ENCODE peak calls at places on chromosomes 3 and 15, in five cellular contexts. P, B, U, A and N are unnamed samples.

GRCh38 chr3:113140876-113141275 is 70.5 kb upstream of the BOC start:
- DNase-seq in P (peak), B (peak), U (no peak), A (peak), N (no peak)

GRCh38 chr3:42655331-42655888 is 1.9 kb downstream of the ZBTB47 start:
- DNase-seq in P (peak), B (no peak), U (no peak), A (no peak), N (no peak)

GRCh38 chr15:38438031-38438986 is 15.6 kb upstream of the FAM98B start:
- DNase-seq in P (no peak), B (no peak), U (no peak), A (peak), N (no peak)

GRCh38 chr3:15601046-15601398 is 347 bp downstream of the HACL1 start:
- DNase-seq in P (no peak), B (no peak), U (no peak), A (no peak), N (no peak)

GRCh38 chr3:30347679-30348216 is 258.7 kb upstream of the TGFBR2 start:
- DNase-seq in P (no peak), B (no peak), U (no peak), A (peak), N (peak)

GRCh38 chr3:152417181-152417580 is 148.5 kb downstream of the MBNL1 start:
- DNase-seq in P (no peak), B (no peak), U (no peak), A (no peak), N (no peak)

GRCh38 chr3:16741103-16741758 is 136.0 kb upstream of the DAZL start:
- DNase-seq in P (no peak), B (no peak), U (peak), A (peak), N (peak)

GRCh38 chr3:191415566-191415965 is 45.4 kb upstream of the PYDC2 start:
- DNase-seq in P (no peak), B (no peak), U (no peak), A (no peak), N (no peak)

GRCh38 chr3:108118038-108118727 is 27.4 kb upstream of the CD47 start:
- DNase-seq in P (no peak), B (no peak), U (no peak), A (no peak), N (no peak)

GRCh38 chr15:88881781-88882180 is 13.6 kb downstream of the HAPLN3 start:
- DNase-seq in P (no peak), B (no peak), U (no peak), A (no peak), N (no peak)

GRCh38 chr3:131730581-131730980 is 227.8 kb upstream of the MRPL3 start:
- DNase-seq in P (no peak), B (no peak), U (no peak), A (peak), N (peak)

GRCh38 chr3:12479919-12480425 is 4.3 kb upstream of the TSEN2 start:
- DNase-seq in P (peak), B (no peak), U (peak), A (peak), N (no peak)

GRCh38 chr3:122784436-122784835 is 9.2 kb downstream of the HSPBAP1 start:
- DNase-seq in P (no peak), B (no peak), U (no peak), A (peak), N (no peak)

GRCh38 chr3:178059124-178059523 is 477.1 kb upstream of the KCNMB2 start:
- DNase-seq in P (no peak), B (no peak), U (no peak), A (peak), N (no peak)

GRCh38 chr15:59567369-59567768 is 44.2 kb upstream of the GCNT3 start:
- DNase-seq in P (no peak), B (no peak), U (no peak), A (no peak), N (no peak)

GRCh38 chr3:45795882-45796765 is at the start of gene SLC6A20:
- DNase-seq in P (peak), B (no peak), U (no peak), A (no peak), N (no peak)

GRCh38 chr15:92074646-92075045 is 221.1 kb downstream of the SLCO3A1 start:
- DNase-seq in P (no peak), B (no peak), U (no peak), A (peak), N (no peak)

GRCh38 chr3:110583373-110583935 is 488.2 kb upstream of the NECTIN3 start:
- DNase-seq in P (no peak), B (no peak), U (no peak), A (no peak), N (no peak)

GRCh38 chr3:44892689-44893088 is 18.3 kb downstream of the TGM4 start:
- DNase-seq in P (no peak), B (no peak), U (no peak), A (peak), N (no peak)

GRCh38 chr3:97010881-97011657 is 196.7 kb downstream of the EPHA6 start:
- DNase-seq in P (no peak), B (no peak), U (no peak), A (no peak), N (no peak)

GRCh38 chr3:195057716-195058115 is 213.2 kb downstream of the XXYLT1 start:
- DNase-seq in P (no peak), B (no peak), U (no peak), A (no peak), N (no peak)

GRCh38 chr15:74777769-74778598 is 3.9 kb upstream of the CSK start:
- DNase-seq in P (no peak), B (no peak), U (no peak), A (no peak), N (no peak)

GRCh38 chr3:65597225-65597951 is 441.3 kb downstream of the MAGI1 start:
- DNase-seq in P (peak), B (no peak), U (no peak), A (peak), N (no peak)

GRCh38 chr15:52163321-52164190 is 27.6 kb downstream of the GNB5 start:
- DNase-seq in P (no peak), B (no peak), U (no peak), A (no peak), N (no peak)
- TF ChIP-seq CTCF in P (peak), B (no peak), U (no peak), A (peak), N (no peak)

GRCh38 chr15:79193157-79193948 is 89.2 kb upstream of the ANKRD34C start:
- DNase-seq in P (no peak), B (no peak), U (no peak), A (no peak), N (no peak)

GRCh38 chr15:79195239-79195638 is 87.3 kb upstream of the ANKRD34C start:
- DNase-seq in P (no peak), B (no peak), U (no peak), A (no peak), N (no peak)

GRCh38 chr15:79194386-79194785 is 88.1 kb upstream of the ANKRD34C start:
- DNase-seq in P (no peak), B (no peak), U (no peak), A (no peak), N (no peak)

GRCh38 chr15:79197285-79197684 is 85.2 kb upstream of the ANKRD34C start:
- DNase-seq in P (no peak), B (no peak), U (no peak), A (no peak), N (no peak)

DNA sequence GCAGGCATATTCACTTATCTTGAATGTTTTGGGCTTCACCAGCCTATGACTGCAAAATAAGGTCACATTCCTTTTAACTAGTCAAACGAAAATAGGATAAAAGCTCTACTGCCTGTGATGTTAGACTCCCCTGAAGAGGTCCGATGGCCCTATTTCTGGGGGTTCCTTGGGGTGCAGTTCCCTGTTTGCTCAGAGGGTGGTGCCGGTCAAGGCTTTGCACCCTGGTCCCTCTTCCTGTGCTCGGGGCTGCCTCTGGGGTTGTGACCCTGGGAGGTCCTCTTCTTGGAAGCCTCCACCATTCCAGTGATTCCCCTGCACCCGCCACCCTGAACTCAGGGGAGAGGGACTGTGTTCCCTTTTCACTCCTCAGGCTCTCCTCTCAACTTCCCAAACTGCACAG is 86.7 kb upstream of the ANKRD34C start:
- DNase-seq in P (no peak), B (no peak), U (no peak), A (no peak), N (no peak)
- TF ChIP-seq CTCF in P (no peak), B (no peak), U (no peak), A (peak), N (no peak)

GRCh38 chr15:66848666-66849392 is 146.8 kb downstream of the SMAD6 start:
- DNase-seq in P (no peak), B (peak), U (no peak), A (no peak), N (no peak)

GRCh38 chr15:66849393-66849745 is 147.3 kb downstream of the SMAD6 start:
- DNase-seq in P (no peak), B (peak), U (no peak), A (no peak), N (no peak)

GRCh38 chr15:66848116-66848515 is 146.1 kb downstream of the SMAD6 start:
- DNase-seq in P (no peak), B (no peak), U (no peak), A (no peak), N (no peak)

GRCh38 chr15:66850078-66850991 is 148.3 kb downstream of the SMAD6 start:
- DNase-seq in P (peak), B (peak), U (no peak), A (no peak), N (no peak)

GRCh38 chr15:66849746-66850077 is 147.7 kb downstream of the SMAD6 start:
- DNase-seq in P (no peak), B (peak), U (no peak), A (no peak), N (no peak)
- TF ChIP-seq CTCF in P (no peak), B (no peak), U (no peak), A (no peak), N (no peak)

GRCh38 chr15:77983708-77984445 is 93.6 kb downstream of the TBC1D2B start:
- DNase-seq in P (no peak), B (no peak), U (no peak), A (no peak), N (no peak)
- TF ChIP-seq CTCF in P (no peak), B (no peak), U (peak), A (peak), N (no peak)

DNA sequence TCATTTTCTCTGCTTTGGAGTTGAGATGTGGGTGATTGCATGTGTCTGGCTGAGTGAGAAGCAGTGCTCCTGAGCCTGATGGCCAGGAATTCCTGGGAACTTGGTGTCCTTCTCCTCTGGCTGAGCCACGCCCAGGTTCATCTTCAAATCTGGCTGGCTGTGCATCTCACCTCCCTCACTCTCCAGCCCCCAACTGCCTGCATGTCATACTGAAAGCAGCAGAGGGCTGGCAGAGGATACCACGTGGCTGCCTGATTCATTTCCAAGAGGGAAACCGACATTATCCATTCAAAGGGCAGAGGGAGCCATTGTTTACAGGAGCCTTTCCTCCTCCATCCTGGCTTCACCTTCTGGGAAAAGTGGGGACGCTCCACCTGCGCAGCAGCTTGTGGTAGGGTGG is 57.4 kb downstream of the ABHD5 start:
- DNase-seq in P (no peak), B (no peak), U (no peak), A (peak), N (no peak)
- TF ChIP-seq CTCF in P (no peak), B (no peak), U (no peak), A (no peak), N (no peak)

DNA sequence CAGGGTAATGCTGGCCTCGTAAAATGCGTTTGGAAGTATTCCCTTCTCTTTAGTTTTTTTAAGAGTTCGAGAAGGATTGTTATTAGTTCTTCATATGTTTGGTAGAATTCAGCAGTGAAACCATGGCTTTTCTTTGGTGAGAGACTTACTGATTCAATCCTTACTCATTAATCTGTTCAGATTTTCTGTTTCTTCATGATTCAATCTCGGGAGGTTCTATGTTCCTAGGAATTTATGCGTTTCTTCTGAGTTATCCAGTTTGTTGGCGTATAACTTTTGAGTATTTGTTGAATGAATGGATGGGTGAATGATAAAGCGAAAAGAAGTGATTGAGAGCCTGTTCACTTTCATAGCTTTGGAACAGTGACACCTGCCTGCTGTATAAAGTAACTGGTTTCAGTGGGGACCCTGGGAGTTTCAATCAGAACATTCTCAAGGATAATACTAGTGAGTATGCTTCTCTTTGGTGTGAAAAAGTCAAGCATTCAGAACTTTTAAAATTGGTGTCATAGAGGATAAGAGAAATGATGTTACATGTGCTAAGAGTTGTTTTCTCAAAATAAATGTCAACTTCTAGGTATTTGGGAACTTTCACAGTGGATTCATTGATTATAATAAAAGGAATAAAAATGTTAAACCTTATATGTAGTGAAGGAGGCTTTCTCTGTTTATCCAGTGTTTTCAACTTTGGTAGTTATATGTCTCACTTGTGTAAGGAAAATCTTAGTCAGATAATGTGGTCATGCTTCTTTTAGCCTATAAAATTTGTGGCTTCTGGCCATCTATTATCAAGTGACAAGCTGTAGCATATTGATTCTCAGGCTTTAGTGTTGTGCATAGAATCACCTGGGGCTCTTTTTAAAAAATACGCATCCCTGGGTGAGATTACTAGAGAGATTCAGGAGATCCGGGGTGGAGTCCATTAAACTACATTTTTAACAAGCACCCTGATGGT is 11.7 kb downstream of the LRCH3 start:
- DNase-seq in P (no peak), B (no peak), U (no peak), A (no peak), N (no peak)
- TF ChIP-seq CTCF in P (peak), B (no peak), U (peak), A (peak), N (no peak)

GRCh38 chr3:127174284-127174683 is 18.6 kb upstream of the PRR23E start:
- DNase-seq in P (no peak), B (peak), U (no peak), A (no peak), N (no peak)

GRCh38 chr3:127173516-127174166 is 19.3 kb upstream of the PRR23E start:
- DNase-seq in P (no peak), B (no peak), U (no peak), A (no peak), N (no peak)

GRCh38 chr3:127174715-127175140 is 18.2 kb upstream of the PRR23E start:
- DNase-seq in P (no peak), B (peak), U (no peak), A (no peak), N (no peak)

GRCh38 chr3:127175272-127175671 is 17.7 kb upstream of the PRR23E start:
- DNase-seq in P (no peak), B (peak), U (no peak), A (no peak), N (no peak)

DNA sequence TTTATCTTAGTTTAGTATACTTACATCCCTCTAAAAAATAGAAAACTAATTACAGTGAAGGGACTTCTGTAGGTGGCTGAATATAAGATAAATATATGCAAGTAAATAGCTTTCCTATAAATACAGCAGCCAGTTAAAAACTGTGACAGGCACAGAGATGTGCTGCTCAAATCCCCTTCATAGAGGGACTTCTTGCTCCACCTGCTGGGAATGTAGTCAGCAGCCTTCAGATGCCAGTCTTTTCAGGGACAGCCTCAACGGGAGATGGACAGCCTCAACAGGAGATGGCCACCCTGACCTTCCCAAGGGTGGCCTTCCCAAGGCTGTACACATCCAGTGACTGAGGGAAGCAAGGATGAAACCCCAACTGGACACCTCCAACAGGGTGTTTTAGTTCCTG is 15.7 kb upstream of the PRR23E start:
- DNase-seq in P (peak), B (no peak), U (no peak), A (peak), N (no peak)
- TF ChIP-seq CTCF in P (no peak), B (peak), U (no peak), A (no peak), N (peak)